ENCODE peak calls at places on chromosomes 12 and 14, in six cellular contexts. I is MG63, D is tibial nerve, O is foreskin fibroblast, H is cardiac fibroblast, G is mucosa of descending colon. S is an unnamed sample.

GRCh38 chr12:56257491-56258067 is 605 bp downstream of the ANKRD52 start:
- DNase-seq in D (no peak), O (no peak), H (peak; percentile 27), I (peak; percentile 53), G (peak; percentile 52), S (peak; percentile 37)

GRCh38 chr14:103861413-103862392 is 14.3 kb upstream of the PPP1R13B start:
- DNase-seq in G (peak; percentile 19), D (no peak), H (no peak), O (no peak), I (no peak), S (no peak)

GRCh38 chr12:12267801-12268200 is 957 bp upstream of the LRP6 start:
- DNase-seq in H (no peak), G (peak; percentile 37), O (no peak), I (no peak), D (no peak), S (peak; percentile 12)

GRCh38 chr12:65818454-65819382 is 5.6 kb upstream of the HMGA2 start:
- DNase-seq in O (no peak), G (no peak), D (no peak), I (no peak), H (no peak), S (no peak)

GRCh38 chr12:116044181-116044580 is 233.3 kb downstream of the MED13L start:
- DNase-seq in I (no peak), D (no peak), G (no peak), H (peak; percentile 35), O (no peak), S (peak; percentile 60)

GRCh38 chr12:71760471-71760870 is 5.8 kb downstream of the RAB21 start:
- DNase-seq in D (no peak), O (no peak), I (no peak), G (no peak), H (no peak), S (no peak)

GRCh38 chr14:58541623-58542022 is 96.1 kb upstream of the DACT1 start:
- DNase-seq in I (no peak), O (no peak), G (no peak), H (no peak), D (no peak), S (no peak)

GRCh38 chr12:27709932-27710591 is 570 bp upstream of the MRPS35 start:
- DNase-seq in H (peak; percentile 58), G (peak; percentile 56), D (no peak), O (peak; percentile 22), I (no peak), S (peak; percentile 60)

GRCh38 chr14:97584528-97584927 is 787.3 kb downstream of the VRK1 start:
- DNase-seq in D (no peak), G (no peak), H (no peak), I (no peak), O (no peak), S (no peak)

GRCh38 chr14:102777711-102778615 is 714 bp downstream of the TRAF3 start:
- DNase-seq in I (peak; percentile 8), O (no peak), G (peak; percentile 58), D (no peak), H (peak; percentile 47), S (peak; percentile 42)

GRCh38 chr14:65704412-65704811 is 291.9 kb downstream of the FUT8 start:
- DNase-seq in D (no peak), O (no peak), I (no peak), H (peak; percentile 56), G (no peak), S (no peak)

DNA sequence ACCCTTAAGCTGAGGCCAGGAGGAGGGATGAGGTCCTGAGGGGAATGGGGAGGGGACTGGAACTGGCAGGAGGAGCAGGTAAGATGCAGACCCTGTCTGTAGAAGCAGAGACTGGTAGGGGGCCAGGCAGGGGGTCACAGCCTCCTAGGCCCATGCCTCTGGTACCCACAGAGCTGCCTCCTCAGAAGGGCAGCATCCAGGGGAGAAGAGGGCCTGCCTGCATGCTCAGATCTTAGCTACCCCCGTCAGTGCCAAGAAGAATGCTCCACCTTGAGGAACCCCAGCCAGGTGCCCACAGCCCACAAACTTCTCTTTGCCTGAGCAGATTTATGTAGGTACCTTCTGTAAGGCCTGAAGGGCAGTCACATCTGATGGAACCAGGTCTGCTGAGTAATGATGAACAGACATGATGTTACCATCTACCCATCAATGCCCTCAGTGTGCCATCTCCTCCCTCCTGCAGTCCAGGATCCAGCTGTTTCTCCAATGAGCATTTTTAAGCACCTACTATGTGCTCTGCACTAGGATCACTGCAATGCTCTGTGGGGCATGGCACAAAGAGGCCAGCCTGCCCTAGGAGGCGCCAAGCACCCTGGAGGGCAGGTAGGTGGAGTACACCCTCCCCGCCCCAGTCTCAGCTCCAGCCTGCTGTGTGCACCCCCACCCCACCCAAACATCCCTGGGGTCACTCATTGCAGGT is 24.8 kb upstream of the ZFP36L1 start:
- DNase-seq in D (no peak), H (no peak), I (no peak), G (no peak), O (no peak), S (no peak)
- H3K4me3 ChIP-seq in D (no peak overlapping the region), H (no peak overlapping the region), I (no peak overlapping the region), G (no peak overlapping the region), O (no peak overlapping the region), S (no peak overlapping the region)

GRCh38 chr12:69566603-69567002 is 18.7 kb upstream of the CCT2 start:
- DNase-seq in I (no peak), O (no peak), D (no peak), G (no peak), H (no peak), S (no peak)

GRCh38 chr12:69569236-69569635 is 16.0 kb upstream of the CCT2 start:
- DNase-seq in I (no peak), D (no peak), G (no peak), H (no peak), O (peak; percentile 65), S (no peak)

GRCh38 chr12:69570000-69570516 is 15.2 kb upstream of the CCT2 start:
- DNase-seq in D (no peak), I (no peak), H (peak; percentile 51), O (peak; percentile 43), G (no peak), S (no peak)

GRCh38 chr12:69575346-69575745 is 9.9 kb upstream of the CCT2 start:
- DNase-seq in O (no peak), I (no peak), G (no peak), D (no peak), H (no peak), S (no peak)

GRCh38 chr12:69570545-69571399 is 14.5 kb upstream of the CCT2 start:
- DNase-seq in O (peak; percentile 33), H (peak; percentile 82), D (peak; percentile 23), G (no peak), I (peak; percentile 22), S (peak; percentile 69)
- H3K4me3 ChIP-seq in O (no peak overlapping the region), H (no peak overlapping the region), D (no peak overlapping the region), G (no peak overlapping the region), I (no peak overlapping the region), S (no peak overlapping the region)

GRCh38 chr12:118312578-118312977 is 60.1 kb downstream of the TAOK3 start:
- DNase-seq in H (no peak), D (no peak), G (no peak), I (no peak), O (no peak), S (no peak)
- H3K4me3 ChIP-seq in H (no peak overlapping the region), D (no peak overlapping the region), G (no peak overlapping the region), I (no peak overlapping the region), O (no peak overlapping the region), S (no peak overlapping the region)

DNA sequence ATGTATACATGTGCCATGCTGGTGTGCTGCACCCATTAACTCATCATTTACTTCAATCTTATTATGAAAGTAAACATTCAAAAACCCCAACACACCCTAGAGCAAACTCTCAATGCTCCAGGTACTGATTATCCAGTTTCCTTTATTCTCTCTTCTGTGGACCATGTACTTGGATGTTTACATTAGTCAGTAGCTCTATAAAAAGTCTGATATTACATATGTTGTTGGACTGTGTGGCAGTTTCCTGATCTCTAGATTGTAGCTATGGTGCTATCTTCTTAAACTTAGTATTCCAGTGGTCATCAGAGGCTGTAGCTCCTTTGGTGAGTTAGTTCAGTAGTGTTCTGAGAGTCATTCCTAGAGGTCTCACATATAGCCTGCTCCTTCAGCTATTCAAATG is 25.1 kb upstream of the ITGA5 start:
- DNase-seq in G (no peak), H (no peak), D (no peak), I (no peak), O (no peak), S (peak; percentile 63)
- H3K4me3 ChIP-seq in G (no peak overlapping the region), H (no peak overlapping the region), D (no peak overlapping the region), I (no peak overlapping the region), O (no peak overlapping the region), S (no peak overlapping the region)

DNA sequence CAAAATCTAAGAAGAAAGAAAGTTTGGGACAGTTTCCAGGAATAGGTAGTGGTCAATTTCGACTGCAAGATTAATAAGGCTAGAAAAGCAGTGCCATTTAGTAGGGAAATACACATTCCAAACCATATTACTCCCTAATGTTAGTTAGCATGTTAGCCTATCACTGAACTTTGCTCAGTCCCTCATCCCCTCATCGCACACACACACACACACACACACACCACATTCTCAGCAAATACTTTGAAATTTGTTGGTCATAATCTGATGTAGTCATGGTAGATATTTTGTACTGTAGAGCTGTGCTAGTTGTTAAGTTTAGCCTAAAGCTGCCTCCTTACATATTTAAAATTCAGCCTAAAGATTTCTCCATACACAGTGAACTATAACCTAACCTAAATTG is 64.0 kb downstream of the MYF5 start:
- DNase-seq in O (no peak), I (no peak), H (no peak), D (no peak), G (no peak), S (no peak)
- H3K4me3 ChIP-seq in O (no peak overlapping the region), I (no peak overlapping the region), H (no peak overlapping the region), D (no peak overlapping the region), G (no peak overlapping the region), S (no peak overlapping the region)

GRCh38 chr14:90940318-90940962 is 120.0 kb downstream of the RPS6KA5 start:
- DNase-seq in O (no peak), I (no peak), H (no peak), D (no peak), G (no peak), S (peak; percentile 5)
- H3K4me3 ChIP-seq in O (no peak overlapping the region), I (no peak overlapping the region), H (no peak overlapping the region), D (no peak overlapping the region), G (no peak overlapping the region), S (no peak overlapping the region)

S was measured in small intestine.